ENCODE peak calls at places on chromosomes 12 and 14, in four cellular contexts. K is K562, X is WTC11, J is SK-N-SH. F is an unnamed sample.

GRCh38 chr14:99231181-99231849 is 40.7 kb downstream of the BCL11B start:
- DNase-seq in J (no peak), K (no peak), X (no peak), F (no peak)

GRCh38 chr14:20376071-20376588 is 32.7 kb downstream of the PARP2 start:
- DNase-seq in J (no peak), X (no peak), K (no peak), F (peak; percentile 67)

GRCh38 chr12:118259079-118259478 is 113.6 kb downstream of the TAOK3 start:
- DNase-seq in J (no peak), X (no peak), K (no peak), F (no peak)

GRCh38 chr12:5977556-5977955 is 32.5 kb upstream of the ANO2 start:
- DNase-seq in K (no peak), X (no peak), J (no peak), F (no peak)

GRCh38 chr12:57726151-57726883 is 12.2 kb downstream of the AGAP2 start:
- DNase-seq in K (no peak), X (peak; percentile 92), J (peak; percentile 96), F (peak; percentile 71)

GRCh38 chr12:56874821-56875220 is 59.4 kb downstream of the SDR9C7 start:
- DNase-seq in J (no peak), K (no peak), X (no peak), F (no peak)

GRCh38 chr12:64178122-64178521 is 44.0 kb downstream of the KICS2 start:
- DNase-seq in J (no peak), X (no peak), K (no peak), F (no peak)

GRCh38 chr12:51269174-51270066 is 795 bp downstream of the SMAGP start:
- DNase-seq in X (peak; percentile 84), J (peak; percentile 85), K (peak; percentile 67), F (peak; percentile 54)

GRCh38 chr12:53056901-53057300 is 7.0 kb downstream of the TNS2 start:
- DNase-seq in J (no peak), X (no peak), K (no peak), F (no peak)

GRCh38 chr14:50407089-50407813 is 10.6 kb upstream of the CDKL1 start:
- DNase-seq in X (no peak), J (no peak), K (no peak), F (no peak)

GRCh38 chr12:124332900-124333299 is 38.0 kb downstream of the RFLNA start:
- DNase-seq in X (no peak), K (no peak), J (no peak), F (no peak)

GRCh38 chr12:15979096-15980091 is 68.3 kb downstream of the DERA start:
- DNase-seq in J (peak; percentile 45), K (peak; percentile 24), X (peak; percentile 53), F (peak; percentile 38)

GRCh38 chr14:96255501-96256366 is at the start of gene BDKRB1:
- DNase-seq in K (no peak), J (no peak), X (no peak), F (no peak)

GRCh38 chr14:24436355-24437019 is 6.1 kb downstream of the SDR39U1 start:
- DNase-seq in X (no peak), J (peak; percentile 83), K (peak; percentile 65), F (peak; percentile 83)

GRCh38 chr12:98758331-98758730 is 113.2 kb downstream of the APAF1 start:
- DNase-seq in X (no peak), K (no peak), J (no peak), F (no peak)

GRCh38 chr12:67394600-67394999 is 125.4 kb downstream of the CAND1 start:
- DNase-seq in K (no peak), J (no peak), X (no peak), F (no peak)

GRCh38 chr12:15602051-15602672 is 187.0 kb downstream of the EPS8 start:
- DNase-seq in X (no peak), K (no peak), J (no peak), F (peak; percentile 39)

GRCh38 chr14:50784683-50785505 is 46.1 kb downstream of the NIN start:
- DNase-seq in J (no peak), K (no peak), X (no peak), F (no peak)

GRCh38 chr14:59823190-59823589 is 47.4 kb downstream of the RTN1 start:
- DNase-seq in J (no peak), K (no peak), X (no peak), F (no peak)

DNA sequence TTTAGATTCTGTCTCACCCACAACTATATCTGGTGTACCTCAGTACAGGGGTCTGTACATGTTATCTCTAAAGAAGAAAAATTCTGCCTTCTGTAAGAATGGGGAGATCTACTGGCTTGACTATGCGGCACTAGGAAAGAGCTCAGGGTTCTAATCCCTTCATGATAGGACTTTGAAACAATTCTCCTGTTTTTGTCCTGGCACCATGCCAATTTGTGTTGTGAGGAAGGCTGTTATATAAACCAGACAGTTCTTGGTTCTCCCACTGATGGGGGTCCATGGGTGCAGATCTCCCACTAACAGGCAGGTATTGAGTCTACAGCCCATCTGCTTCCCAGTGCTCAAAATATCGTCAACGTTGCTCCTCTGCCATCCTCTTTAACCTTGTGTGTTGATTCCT is 883.7 kb downstream of the GALC start:
- DNase-seq in X (no peak), J (no peak), K (no peak), F (no peak)
- TF ChIP-seq FOXJ3 in X (no peak), J (no peak), K (no peak), F (no peak)

GRCh38 chr12:62843714-62844113 is 91.2 kb downstream of the PPM1H start:
- DNase-seq in K (no peak), X (no peak), J (no peak), F (peak; percentile 23)

GRCh38 chr12:62844915-62845314 is 90.0 kb downstream of the PPM1H start:
- DNase-seq in J (no peak), K (no peak), X (no peak), F (no peak)

GRCh38 chr12:62848418-62848817 is 86.5 kb downstream of the PPM1H start:
- DNase-seq in X (no peak), K (no peak), J (no peak), F (no peak)

GRCh38 chr12:62847709-62848108 is 87.2 kb downstream of the PPM1H start:
- DNase-seq in X (no peak), K (no peak), J (no peak), F (no peak)

DNA sequence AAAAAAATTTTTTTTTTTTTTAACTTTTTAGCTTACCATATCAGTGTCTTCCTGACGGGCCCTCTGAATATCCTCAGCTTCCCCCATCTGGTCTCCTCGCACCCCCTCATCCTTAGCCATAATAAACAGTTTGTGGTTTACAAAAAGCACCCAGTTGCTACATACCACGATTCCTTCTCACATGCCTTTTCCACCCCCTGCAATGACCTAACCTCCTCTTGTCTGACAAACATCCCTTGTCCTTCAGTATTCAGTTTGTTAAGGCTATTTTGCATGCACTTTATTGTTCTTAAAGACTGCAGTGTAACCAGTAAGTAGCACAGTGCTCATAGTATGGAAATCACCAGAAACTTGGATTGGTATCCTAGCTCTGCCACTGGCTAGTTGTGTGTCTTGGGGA is 88.4 kb downstream of the PPM1H start:
- DNase-seq in K (no peak), J (no peak), X (no peak), F (no peak)
- TF ChIP-seq FOXJ3 in K (no peak), J (no peak), X (no peak), F (no peak)

DNA sequence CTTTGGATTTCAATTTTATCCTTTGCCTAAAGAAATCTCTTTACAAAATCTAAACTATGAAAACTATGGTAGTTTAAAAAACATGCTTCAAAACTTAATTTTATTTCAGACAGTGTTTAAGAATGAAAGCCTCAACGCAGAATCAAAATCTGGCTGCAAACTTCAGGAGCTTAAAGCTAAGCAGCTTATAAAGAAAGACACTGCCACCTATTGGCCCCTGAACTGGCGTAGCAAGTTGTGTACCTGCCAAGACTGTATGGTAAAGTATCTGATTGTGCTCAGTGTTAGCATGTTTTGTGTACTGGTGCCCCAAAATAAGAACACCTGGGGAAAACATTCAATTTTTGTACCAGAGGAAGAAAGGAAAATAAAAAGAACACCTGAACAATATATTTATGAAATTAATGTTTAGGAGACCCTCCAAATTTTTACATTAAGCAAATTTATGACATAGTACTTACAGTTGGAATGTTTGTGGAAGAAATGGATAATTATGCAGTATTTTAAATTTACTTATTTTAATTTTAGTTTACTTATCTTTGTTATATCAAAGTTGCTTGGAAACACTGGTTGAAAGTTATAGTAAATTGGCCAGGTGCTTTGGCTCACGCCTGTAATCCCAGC is 12.2 kb downstream of the UBR7 start:
- DNase-seq in J (peak; percentile 55), X (peak; percentile 46), K (no peak), F (peak; percentile 67)
- TF ChIP-seq FOXJ3 in J (no peak), X (no peak), K (no peak), F (no peak)

DNA sequence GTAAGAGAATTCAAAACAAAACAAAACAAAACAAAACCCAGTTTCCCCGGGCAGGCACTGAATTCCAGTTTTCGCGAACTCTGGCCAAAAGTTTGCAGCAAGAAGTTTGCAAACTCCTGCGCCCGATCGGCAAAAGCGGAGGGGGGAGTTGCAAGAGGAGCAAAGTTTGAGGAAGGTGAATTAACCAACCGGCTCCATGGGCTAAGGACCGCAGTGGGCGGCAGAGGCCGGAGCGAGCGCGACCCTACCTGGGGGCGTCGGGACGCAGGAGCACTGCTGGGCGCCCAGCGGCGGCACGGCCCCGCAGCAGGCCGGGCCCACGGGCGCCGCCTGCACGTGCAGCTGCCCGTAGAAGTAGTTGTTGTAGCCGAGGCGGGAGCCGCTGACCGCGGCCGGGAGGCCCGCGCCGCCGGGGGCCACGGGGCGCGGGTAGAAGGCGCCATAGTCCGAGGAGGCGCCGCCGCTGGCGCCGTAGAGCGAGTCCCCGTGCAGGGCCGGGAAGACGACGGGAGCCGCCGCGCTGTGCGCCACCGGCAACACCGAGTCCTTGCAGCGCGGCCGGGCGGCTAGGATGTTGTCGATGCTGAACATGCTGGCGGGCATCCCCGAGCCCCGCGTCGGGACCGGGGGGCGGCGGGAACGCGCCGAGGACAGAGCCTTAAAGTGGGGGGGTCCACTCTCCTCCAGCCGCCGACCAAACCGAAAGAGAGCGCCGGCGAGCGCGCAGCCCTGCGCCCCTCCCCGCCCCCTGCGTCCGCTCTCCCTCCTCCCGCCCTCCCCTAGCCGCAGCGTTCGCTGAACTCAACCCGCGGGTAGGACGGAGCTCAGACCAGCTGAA is at the start of gene GSC:
- DNase-seq in X (peak; percentile 70), K (no peak), J (peak; percentile 90), F (no peak)
- TF ChIP-seq FOXJ3 in X (no peak), K (no peak), J (no peak), F (no peak)

GRCh38 chr12:26704684-26705475 is 128.1 kb downstream of the ITPR2 start:
- DNase-seq in J (no peak), K (no peak), X (no peak), F (peak; percentile 20)
- TF ChIP-seq FOXJ3 in J (no peak), K (no peak), X (no peak), F (no peak)

DNA sequence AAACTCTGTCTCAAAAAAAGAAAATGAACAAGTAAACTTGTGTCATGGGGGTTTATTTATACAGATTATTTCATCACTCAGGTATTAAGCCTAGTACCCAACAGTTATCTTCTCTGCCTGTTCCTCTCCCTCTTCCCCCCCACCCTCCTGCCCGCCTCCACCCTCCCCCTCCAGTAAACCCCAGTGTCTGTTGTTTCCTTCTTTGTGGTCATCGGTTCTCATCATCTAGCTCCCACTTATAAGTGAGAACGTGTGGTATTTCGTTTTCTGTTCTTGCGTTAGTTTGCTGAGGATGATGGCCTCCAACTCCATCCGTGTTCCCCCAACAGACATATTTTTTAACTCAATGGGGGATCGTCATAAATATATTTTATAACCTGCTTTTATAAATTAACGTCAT is 12.3 kb downstream of the IL31 start:
- DNase-seq in J (no peak), K (no peak), X (no peak), F (no peak)
- TF ChIP-seq FOXJ3 in J (no peak), K (no peak), X (no peak), F (no peak)

GRCh38 chr12:31728289-31728916 is 418 bp downstream of the AMN1 start:
- DNase-seq in J (peak; percentile 60), K (peak; percentile 69), X (no peak), F (no peak)
- TF ChIP-seq FOXJ3 in J (no peak), K (no peak), X (no peak), F (no peak)

GRCh38 chr14:69685716-69686115 is 74.3 kb downstream of the SUSD6 start:
- DNase-seq in J (no peak), K (no peak), X (no peak), F (peak; percentile 62)
- TF ChIP-seq FOXJ3 in J (no peak), K (no peak), X (no peak), F (no peak)